ENCODE peak calls at places on chromosomes 4 and X, in six cellular contexts. One of them, this sample, is unnamed.

GRCh38 chr4:147740176-147740575 is 8.3 kb downstream of the ARHGAP10 start:
- DNase-seq in H1: no peak
- DNase-seq in K562: no peak
- DNase-seq in GM12878: no peak
- DNase-seq in HepG2: no peak
- DNase-seq in HCT116: no peak
- DNase-seq in this sample: no peak

GRCh38 chr4:86957214-86957613 is 22.4 kb downstream of the AFF1 start:
- DNase-seq in K562: no peak
- DNase-seq in H1: no peak
- DNase-seq in HCT116: no peak
- DNase-seq in HepG2: no peak
- DNase-seq in GM12878: peak; percentile 55
- DNase-seq in this sample: no peak

GRCh38 chr4:79390890-79391289 is 17.1 kb downstream of the GK2 start:
- DNase-seq in HCT116: no peak
- DNase-seq in K562: no peak
- DNase-seq in GM12878: no peak
- DNase-seq in HepG2: no peak
- DNase-seq in H1: no peak
- DNase-seq in this sample: no peak

GRCh38 chrX:154015581-154016264 is 4.0 kb downstream of the IRAK1 start:
- DNase-seq in K562: no peak
- DNase-seq in HepG2: no peak
- DNase-seq in H1: no peak
- DNase-seq in GM12878: no peak
- DNase-seq in HCT116: no peak
- DNase-seq in this sample: no peak

GRCh38 chr4:99572527-99573240 is 1.9 kb upstream of the MTTP start:
- DNase-seq in H1: no peak
- DNase-seq in K562: no peak
- DNase-seq in HepG2: no peak
- DNase-seq in GM12878: no peak
- DNase-seq in HCT116: no peak
- DNase-seq in this sample: no peak

GRCh38 chr4:26263165-26263564 is 57.6 kb upstream of the RBPJ start:
- DNase-seq in HepG2: no peak
- DNase-seq in H1: no peak
- DNase-seq in HCT116: peak; percentile 66
- DNase-seq in GM12878: no peak
- DNase-seq in K562: peak; percentile 76
- DNase-seq in this sample: no peak

GRCh38 chr4:79164961-79165610 is 160.8 kb downstream of the NAA11 start:
- DNase-seq in HCT116: no peak
- DNase-seq in HepG2: no peak
- DNase-seq in K562: no peak
- DNase-seq in GM12878: no peak
- DNase-seq in H1: no peak
- DNase-seq in this sample: no peak

GRCh38 chr4:17476811-17477210 is 35.1 kb downstream of the QDPR start:
- DNase-seq in HCT116: no peak
- DNase-seq in K562: no peak
- DNase-seq in GM12878: no peak
- DNase-seq in H1: no peak
- DNase-seq in HepG2: no peak
- DNase-seq in this sample: no peak

GRCh38 chr4:112348488-112349158 is 51.5 kb downstream of the ALPK1 start:
- DNase-seq in K562: peak; percentile 67
- DNase-seq in H1: no peak
- DNase-seq in HepG2: peak; percentile 65
- DNase-seq in HCT116: peak; percentile 32
- DNase-seq in GM12878: no peak
- DNase-seq in this sample: no peak

GRCh38 chr4:45663495-45664148 is 460.2 kb downstream of the GABRG1 start:
- DNase-seq in HepG2: no peak
- DNase-seq in H1: no peak
- DNase-seq in GM12878: no peak
- DNase-seq in K562: no peak
- DNase-seq in HCT116: no peak
- DNase-seq in this sample: no peak

GRCh38 chr4:89823416-89823815 is 13.5 kb downstream of the SNCA start:
- DNase-seq in K562: peak; percentile 5
- DNase-seq in GM12878: no peak
- DNase-seq in HCT116: no peak
- DNase-seq in H1: no peak
- DNase-seq in HepG2: no peak
- DNase-seq in this sample: no peak

GRCh38 chr4:108155373-108155772 is 13.4 kb downstream of the LEF1 start:
- DNase-seq in H1: no peak
- DNase-seq in HCT116: no peak
- DNase-seq in K562: peak; percentile 41
- DNase-seq in GM12878: no peak
- DNase-seq in HepG2: no peak
- DNase-seq in this sample: no peak

GRCh38 chr4:120922390-120923200 is at the start of gene PRDM5:
- DNase-seq in GM12878: no peak
- DNase-seq in HepG2: no peak
- DNase-seq in H1: peak; percentile 43
- DNase-seq in K562: no peak
- DNase-seq in HCT116: no peak
- DNase-seq in this sample: peak; percentile 56

GRCh38 chr4:70556856-70557255 is 35.2 kb upstream of the AMBN start:
- DNase-seq in GM12878: no peak
- DNase-seq in K562: no peak
- DNase-seq in H1: no peak
- DNase-seq in HepG2: no peak
- DNase-seq in HCT116: no peak
- DNase-seq in this sample: no peak

GRCh38 chr4:10281996-10282395 is 165.4 kb upstream of the WDR1 start:
- DNase-seq in K562: no peak
- DNase-seq in HCT116: no peak
- DNase-seq in H1: no peak
- DNase-seq in HepG2: no peak
- DNase-seq in GM12878: no peak
- DNase-seq in this sample: no peak

GRCh38 chrX:22121161-22121560 is 89.0 kb downstream of the PHEX start:
- DNase-seq in HCT116: no peak
- DNase-seq in K562: no peak
- DNase-seq in GM12878: no peak
- DNase-seq in H1: no peak
- DNase-seq in HepG2: no peak
- DNase-seq in this sample: no peak

GRCh38 chrX:925652-926061 is 286.8 kb downstream of the CRLF2 start:
- DNase-seq in K562: no peak
- DNase-seq in HepG2: no peak
- DNase-seq in H1: no peak
- DNase-seq in HCT116: no peak
- DNase-seq in GM12878: no peak
- DNase-seq in this sample: no peak

GRCh38 chr4:48342559-48342878 is 1.2 kb downstream of the SLAIN2 start:
- DNase-seq in K562: peak; percentile 33
- DNase-seq in HepG2: no peak
- DNase-seq in GM12878: no peak
- DNase-seq in HCT116: no peak
- DNase-seq in H1: no peak
- DNase-seq in this sample: no peak

GRCh38 chr4:57110635-57111546 is 706 bp upstream of the IGFBP7 start:
- DNase-seq in HepG2: no peak
- DNase-seq in HCT116: no peak
- DNase-seq in GM12878: no peak
- DNase-seq in K562: peak; percentile 2
- DNase-seq in H1: no peak
- DNase-seq in this sample: peak; percentile 38

GRCh38 chrX:53223955-53224859 is 800 bp downstream of the KDM5C start:
- DNase-seq in H1: no peak
- DNase-seq in GM12878: no peak
- DNase-seq in HCT116: peak; percentile 28
- DNase-seq in K562: no peak
- DNase-seq in HepG2: peak; percentile 13
- DNase-seq in this sample: no peak

GRCh38 chr4:1898007-1898406 is 26.8 kb downstream of the NSD2 start:
- DNase-seq in GM12878: no peak
- DNase-seq in HepG2: no peak
- DNase-seq in H1: no peak
- DNase-seq in HCT116: no peak
- DNase-seq in K562: no peak
- DNase-seq in this sample: no peak

GRCh38 chr4:151087467-151087866 is 12.0 kb upstream of the RPS3A start:
- DNase-seq in HCT116: no peak
- DNase-seq in GM12878: no peak
- DNase-seq in H1: no peak
- DNase-seq in K562: no peak
- DNase-seq in HepG2: no peak
- DNase-seq in this sample: no peak

GRCh38 chr4:84503495-84504437 is 4.7 kb upstream of the NKX6-1 start:
- DNase-seq in HCT116: peak; percentile 62
- DNase-seq in H1: no peak
- DNase-seq in GM12878: no peak
- DNase-seq in K562: peak; percentile 68
- DNase-seq in HepG2: peak; percentile 46
- DNase-seq in this sample: no peak

GRCh38 chr4:54027311-54027710 is 37.1 kb downstream of the CHIC2 start:
- DNase-seq in H1: no peak
- DNase-seq in GM12878: no peak
- DNase-seq in HCT116: no peak
- DNase-seq in K562: no peak
- DNase-seq in HepG2: no peak
- DNase-seq in this sample: no peak

GRCh38 chrX:146278381-146278780 is 460.8 kb downstream of the SLITRK2 start:
- DNase-seq in K562: peak; percentile 0
- DNase-seq in HepG2: no peak
- DNase-seq in GM12878: no peak
- DNase-seq in HCT116: no peak
- DNase-seq in H1: no peak
- DNase-seq in this sample: peak; percentile 1

GRCh38 chr4:140158234-140159030 is 4.4 kb upstream of the MAML3 start:
- DNase-seq in H1: no peak
- DNase-seq in GM12878: no peak
- DNase-seq in K562: no peak
- DNase-seq in HCT116: no peak
- DNase-seq in HepG2: no peak
- DNase-seq in this sample: no peak

GRCh38 chrX:135984220-135984619 is 1.0 kb upstream of the SLC9A6 start:
- DNase-seq in GM12878: no peak
- DNase-seq in K562: no peak
- DNase-seq in H1: no peak
- DNase-seq in HepG2: no peak
- DNase-seq in HCT116: no peak
- DNase-seq in this sample: no peak
- H3K9ac ChIP-seq in GM12878: no peak overlapping the region
- H3K9ac ChIP-seq in K562: no peak overlapping the region
- H3K9ac ChIP-seq in H1: no peak overlapping the region
- H3K9ac ChIP-seq in HepG2: peak overlapping the region; percentile 63
- H3K9ac ChIP-seq in HCT116: no peak overlapping the region
- H3K9ac ChIP-seq in this sample: no peak overlapping the region

GRCh38 chr4:95250544-95251137 is 298.1 kb downstream of the UNC5C start:
- DNase-seq in K562: no peak
- DNase-seq in GM12878: no peak
- DNase-seq in HCT116: no peak
- DNase-seq in HepG2: no peak
- DNase-seq in H1: no peak
- DNase-seq in this sample: no peak
- TF ChIP-seq YY1 in K562: no peak
- TF ChIP-seq YY1 in GM12878: no peak
- TF ChIP-seq YY1 in HCT116: no peak
- TF ChIP-seq YY1 in HepG2: no peak
- TF ChIP-seq YY1 in H1: no peak
- TF ChIP-seq YY1 in this sample: no peak

DNA sequence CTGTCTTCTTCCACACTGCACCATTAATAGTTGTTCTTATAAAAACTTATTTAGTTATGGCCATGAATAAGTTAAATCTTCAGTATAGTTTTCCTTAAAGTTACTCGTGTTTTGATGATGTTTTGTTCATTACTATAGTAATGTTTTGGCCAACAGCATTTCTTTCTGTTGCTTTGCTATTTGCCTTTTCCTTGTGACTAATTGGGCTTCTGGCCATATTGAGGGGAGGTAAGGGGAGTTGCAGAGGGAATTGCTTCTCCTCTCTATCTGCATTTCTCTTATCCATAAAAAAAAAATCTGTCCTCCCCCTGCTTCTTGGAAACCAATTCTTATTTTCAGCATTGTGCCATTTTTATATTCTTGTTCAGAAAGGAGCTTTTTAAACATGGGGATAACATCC is 42.7 kb upstream of the ZCCHC12 start:
- DNase-seq in H1: no peak
- DNase-seq in K562: no peak
- DNase-seq in GM12878: no peak
- DNase-seq in HepG2: no peak
- DNase-seq in HCT116: no peak
- DNase-seq in this sample: no peak
- H3K9ac ChIP-seq in H1: no peak overlapping the region
- H3K9ac ChIP-seq in K562: no peak overlapping the region
- H3K9ac ChIP-seq in GM12878: no peak overlapping the region
- H3K9ac ChIP-seq in HepG2: no peak overlapping the region
- H3K9ac ChIP-seq in HCT116: no peak overlapping the region
- H3K9ac ChIP-seq in this sample: no peak overlapping the region

GRCh38 chrX:46220822-46221221 is 324.4 kb downstream of the ZNF674 start:
- DNase-seq in GM12878: no peak
- DNase-seq in K562: no peak
- DNase-seq in HCT116: no peak
- DNase-seq in HepG2: peak; percentile 18
- DNase-seq in H1: no peak
- DNase-seq in this sample: no peak
- TF ChIP-seq YY1 in GM12878: no peak
- TF ChIP-seq YY1 in K562: no peak
- TF ChIP-seq YY1 in HCT116: no peak
- TF ChIP-seq YY1 in HepG2: no peak
- TF ChIP-seq YY1 in H1: no peak
- TF ChIP-seq YY1 in this sample: no peak